ENCODE peak calls at places on chromosomes 2 and 18, in seven cellular contexts. S is RWPE1, F is epithelial cell of esophagus, A is Peyer's patch, H is uterus, K is PC-3, I is Panc1. L is an unnamed sample.

GRCh38 chr2:71675296-71675695 is 221.9 kb downstream of the DYSF start:
- DNase-seq in F (peak), A (peak), K (no peak), I (no peak), H (no peak), S (peak), L (no peak)

GRCh38 chr2:226664140-226664539 is 135.5 kb downstream of the IRS1 start:
- DNase-seq in K (peak), S (no peak), H (no peak), F (no peak), A (no peak), I (no peak), L (peak)

GRCh38 chr18:31649894-31650719 is 34.3 kb downstream of the B4GALT6 start:
- DNase-seq in K (no peak), S (no peak), I (no peak), A (no peak), H (no peak), F (no peak), L (no peak)

GRCh38 chr2:68463287-68463877 is 3.7 kb downstream of the FBXO48 start:
- DNase-seq in K (peak), F (peak), H (no peak), S (no peak), I (no peak), A (no peak), L (no peak)

GRCh38 chr18:58535340-58536186 is 93.3 kb downstream of the ALPK2 start:
- DNase-seq in K (no peak), A (no peak), S (no peak), I (no peak), F (no peak), H (no peak), L (no peak)

GRCh38 chr2:95052301-95052700 is 26.8 kb downstream of the MAL start:
- DNase-seq in A (no peak), F (peak), S (peak), H (no peak), K (peak), I (no peak), L (no peak)

GRCh38 chr18:45291616-45292612 is 323.4 kb upstream of the SLC14A2 start:
- DNase-seq in I (no peak), F (peak), H (no peak), S (no peak), A (no peak), K (no peak), L (no peak)

GRCh38 chr18:79460445-79461300 is 64.9 kb downstream of the NFATC1 start:
- DNase-seq in I (no peak), F (no peak), K (no peak), H (no peak), A (peak), S (no peak), L (no peak)

GRCh38 chr2:66733361-66733760 is 298.4 kb downstream of the MEIS1 start:
- DNase-seq in K (no peak), S (no peak), H (peak), F (no peak), I (no peak), A (no peak), L (no peak)

GRCh38 chr2:100584811-100585210 is 22.0 kb downstream of the PDCL3 start:
- DNase-seq in F (no peak), K (no peak), A (peak), S (no peak), I (no peak), H (no peak), L (no peak)

GRCh38 chr2:64405476-64406406 is 48.2 kb upstream of the LGALSL start:
- DNase-seq in I (no peak), F (peak), H (peak), S (no peak), A (no peak), K (peak), L (peak)

GRCh38 chr18:48135436-48135966 is 205.0 kb upstream of the SMAD2 start:
- DNase-seq in S (no peak), K (no peak), I (no peak), A (no peak), H (no peak), F (no peak), L (peak)

DNA sequence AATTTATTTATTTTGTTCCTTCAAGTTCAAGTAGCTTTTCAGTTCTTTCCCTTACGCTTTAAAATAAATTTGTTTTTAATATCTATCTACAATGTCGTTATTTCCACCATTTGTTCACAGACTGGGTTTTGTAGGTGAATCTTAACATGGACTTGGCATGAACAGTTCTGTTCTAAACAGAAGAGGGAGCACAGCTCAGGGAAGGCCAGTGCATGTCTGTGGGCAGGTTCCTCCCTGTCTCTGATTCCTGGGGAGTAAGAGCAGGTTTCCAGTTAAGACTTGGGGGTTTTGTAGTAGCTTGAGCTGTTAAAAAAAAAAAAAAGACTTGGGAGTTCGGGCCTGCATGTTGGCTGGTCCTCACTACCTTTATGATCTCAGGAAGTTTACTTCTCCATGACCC is 11.1 kb downstream of the TTL start:
- DNase-seq in I (no peak), K (peak), S (no peak), H (no peak), F (peak), A (no peak), L (no peak)
- TF ChIP-seq CTCF in I (no peak), K (peak), S (no peak), H (no peak), F (peak), A (no peak), L (no peak)

DNA sequence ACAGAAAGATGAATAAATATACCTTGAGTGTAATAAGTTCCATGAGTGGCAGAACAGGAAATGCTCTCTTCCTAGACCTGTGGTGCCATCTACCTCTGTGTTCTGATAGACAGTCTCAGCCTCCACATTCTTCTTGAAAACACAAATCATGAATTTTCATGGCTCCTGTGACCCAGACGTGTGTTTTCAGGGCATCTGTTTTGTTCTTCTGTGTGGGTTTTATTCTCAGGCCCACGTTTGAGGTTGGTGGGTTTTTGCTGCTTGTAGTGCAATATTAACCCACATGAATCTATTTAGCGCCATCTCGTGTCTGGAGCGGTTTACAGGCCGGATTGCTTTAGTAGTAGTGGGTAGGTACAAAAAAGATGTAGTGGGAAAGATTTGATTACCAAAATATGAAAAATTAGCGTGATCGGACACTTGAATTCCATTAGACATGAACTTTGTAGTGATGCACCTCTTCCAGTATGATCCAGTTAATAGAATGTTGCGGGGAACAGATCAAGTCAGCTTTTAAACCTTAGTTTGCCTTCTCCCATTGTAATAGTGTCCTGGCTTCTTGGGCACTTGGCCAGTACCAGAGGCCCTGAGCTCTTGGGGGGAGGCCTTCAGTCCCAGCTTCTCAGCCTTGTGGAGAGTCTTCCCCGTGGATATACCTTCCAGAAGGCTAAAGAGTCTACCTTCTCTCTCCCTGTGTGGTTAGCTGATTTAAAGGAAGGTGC is 256.5 kb downstream of the TPGS2 start:
- DNase-seq in I (peak), S (peak), H (no peak), F (peak), A (peak), K (peak), L (no peak)
- TF ChIP-seq CTCF in I (peak), S (peak), H (no peak), F (peak), A (peak), K (peak), L (peak)

DNA sequence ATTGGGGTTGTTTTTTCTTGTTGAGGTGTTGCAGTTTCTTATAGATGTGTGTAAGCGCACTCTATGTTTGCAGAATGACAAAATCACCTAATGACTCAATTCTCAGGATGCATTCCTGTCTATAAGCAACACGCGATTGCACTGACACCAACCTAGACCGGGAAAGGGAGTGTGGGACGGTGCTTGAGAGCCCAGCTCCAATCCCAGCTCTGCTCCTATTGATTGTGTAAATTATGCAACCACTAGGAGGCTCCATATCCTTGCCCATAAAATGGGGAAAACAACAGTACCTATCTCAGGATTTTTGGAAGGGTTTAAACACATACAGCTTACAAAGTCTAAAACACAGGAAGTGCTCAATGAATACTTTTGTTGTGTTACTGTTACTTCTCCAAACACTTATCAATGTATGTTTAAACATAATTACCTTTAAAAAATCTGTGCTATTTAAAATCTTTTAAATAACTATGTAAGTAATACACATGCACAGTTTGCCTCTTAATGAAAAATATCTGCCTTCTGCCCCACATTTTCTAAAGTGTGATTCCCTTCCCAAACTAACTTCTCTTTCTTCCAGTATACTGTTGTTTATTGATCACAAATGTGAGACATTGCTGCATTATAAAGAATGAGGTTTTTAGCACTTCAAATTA is 132.5 kb downstream of the SPHKAP start:
- DNase-seq in S (peak), F (peak), H (no peak), A (no peak), I (peak), K (peak), L (no peak)
- TF ChIP-seq CTCF in S (peak), F (peak), H (no peak), A (peak), I (peak), K (peak), L (peak)

GRCh38 chr2:112724611-112725525 is 4.0 kb downstream of the NT5DC4 start:
- DNase-seq in I (no peak), F (peak), K (peak), A (no peak), S (peak), H (no peak), L (no peak)
- TF ChIP-seq CTCF in I (peak), F (peak), K (peak), A (no peak), S (no peak), H (no peak), L (peak)

GRCh38 chr2:27085670-27086089 is 892 bp upstream of the KHK start:
- DNase-seq in S (peak), H (peak), F (peak), I (peak), K (peak), A (peak), L (peak)
- TF ChIP-seq CTCF in S (peak), H (peak), F (no peak), I (no peak), K (peak), A (peak), L (peak)

GRCh38 chr2:23203383-23203782 is 181.6 kb upstream of the KLHL29 start:
- DNase-seq in I (no peak), S (no peak), A (no peak), H (no peak), K (no peak), F (no peak), L (no peak)

GRCh38 chr2:23200460-23201113 is 184.4 kb upstream of the KLHL29 start:
- DNase-seq in I (no peak), K (no peak), A (no peak), F (no peak), S (no peak), H (no peak), L (no peak)

GRCh38 chr2:23198316-23199114 is 186.5 kb upstream of the KLHL29 start:
- DNase-seq in F (no peak), A (no peak), S (no peak), H (no peak), I (no peak), K (no peak), L (no peak)

GRCh38 chr2:23200056-23200455 is 184.9 kb upstream of the KLHL29 start:
- DNase-seq in A (no peak), K (no peak), I (no peak), H (no peak), F (no peak), S (no peak), L (no peak)

GRCh38 chr2:23199115-23199918 is 185.7 kb upstream of the KLHL29 start:
- DNase-seq in A (no peak), H (no peak), S (no peak), K (peak), I (peak), F (peak), L (no peak)
- TF ChIP-seq CTCF in A (peak), H (no peak), S (peak), K (peak), I (peak), F (peak), L (peak)

DNA sequence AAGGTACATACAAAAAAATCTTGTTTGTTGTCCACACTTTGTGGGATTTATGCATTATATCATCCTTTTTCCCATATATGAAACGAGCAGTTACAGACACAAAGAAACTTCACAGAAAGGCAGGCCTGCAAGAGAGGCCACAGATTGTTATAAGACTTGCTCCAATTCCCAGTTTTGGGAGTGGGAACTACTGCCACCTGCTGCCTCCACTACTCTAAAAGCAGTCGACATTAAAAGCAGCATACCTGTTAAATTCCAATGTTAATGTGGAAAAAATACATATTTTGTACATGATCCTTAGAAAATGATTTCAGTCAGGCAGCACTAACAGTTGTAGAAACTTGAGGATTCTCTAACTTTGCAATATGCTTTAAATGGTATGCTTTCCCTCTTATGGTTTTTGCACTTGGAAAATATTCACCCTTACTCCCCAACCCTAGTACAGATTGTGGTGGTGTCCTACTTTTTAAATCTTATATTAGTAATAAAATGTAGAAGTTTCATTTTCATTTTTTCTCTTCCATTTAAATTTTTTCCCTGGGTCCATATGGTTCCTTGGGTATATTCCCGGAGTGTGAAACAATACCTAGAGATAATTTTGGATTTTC is 37.9 kb downstream of the SLC38A11 start:
- DNase-seq in F (peak), A (peak), K (peak), S (no peak), I (no peak), H (no peak), L (peak)
- TF ChIP-seq CTCF in F (peak), A (peak), K (peak), S (peak), I (peak), H (peak), L (peak)

DNA sequence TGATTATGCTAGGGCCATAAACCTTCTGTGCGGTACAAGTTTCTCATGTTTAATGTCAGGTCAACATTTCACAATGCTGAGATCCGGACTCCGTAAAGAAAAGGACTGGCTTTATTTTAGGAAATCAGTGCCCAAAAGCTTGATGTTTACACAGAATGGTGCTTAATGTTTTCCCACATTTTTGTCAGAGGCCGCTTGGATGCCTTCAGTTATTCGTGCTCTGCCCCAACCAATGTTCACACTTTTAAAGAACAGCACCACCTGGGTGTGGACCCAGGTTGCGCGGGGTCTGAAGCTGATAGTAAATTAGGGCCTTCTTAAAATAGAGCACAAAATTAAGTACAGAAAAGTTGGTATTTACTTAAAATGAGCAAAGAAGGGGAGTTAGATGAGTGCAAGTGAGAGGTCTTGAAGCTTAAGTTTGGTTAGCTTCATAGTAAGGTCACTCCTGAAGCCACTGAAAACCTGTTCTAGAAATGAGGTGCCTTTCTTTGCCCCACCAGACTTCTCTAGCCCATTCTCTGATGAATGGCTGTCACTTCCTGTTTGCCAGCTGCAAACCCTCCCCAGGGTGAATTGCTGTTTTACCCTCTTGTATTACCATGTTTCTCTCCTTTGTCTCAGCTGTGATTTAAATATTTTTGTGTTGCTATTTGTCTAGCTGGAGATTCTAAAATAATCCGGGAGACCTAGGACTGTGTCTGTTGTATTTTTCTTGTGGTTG is 20.5 kb downstream of the SLC3A1 start:
- DNase-seq in F (no peak), A (no peak), S (no peak), I (no peak), K (no peak), H (no peak), L (no peak)
- TF ChIP-seq CTCF in F (no peak), A (no peak), S (no peak), I (peak), K (no peak), H (no peak), L (peak)